ENCODE peak calls at places on chromosomes 13 and 19, in seven cellular contexts. I is endodermal cell; L is activated T-cell treated with anti-CD3 and anti-CD28 coated beads, Interleukin-2, amount 50 U/mL, for 48 hours; J is type B pancreatic cell; D is left ventricle myocardium superior; H is HEK293T; Y is activated naive CD4-positive, alpha-beta T cell. Q is an unnamed sample.

GRCh38 chr13:88257706-88258105 is 586.5 kb downstream of the SLITRK5 start:
- DNase-seq in J (no peak), I (no peak), D (no peak), L (no peak), Y (no peak), H (no peak), Q (no peak)

GRCh38 chr13:106535552-106536243 is at the start of gene EFNB2:
- DNase-seq in L (peak), D (peak), J (peak), I (peak), Y (peak), H (peak), Q (peak)

GRCh38 chr19:3315676-3315973 is 50.8 kb upstream of the NFIC start:
- DNase-seq in J (no peak), H (no peak), L (no peak), Y (no peak), D (no peak), I (no peak), Q (no peak)

GRCh38 chr19:1299822-1300221 is 14.1 kb downstream of the EFNA2 start:
- DNase-seq in L (no peak), I (no peak), D (no peak), J (no peak), Y (no peak), H (no peak), Q (no peak)

GRCh38 chr19:30593975-30594925 is 222.1 kb downstream of the ZNF536 start:
- DNase-seq in I (no peak), L (no peak), H (no peak), Y (no peak), J (no peak), D (no peak), Q (no peak)

GRCh38 chr19:13463296-13463695 is 43.0 kb downstream of the CACNA1A start:
- DNase-seq in J (no peak), L (peak), Y (no peak), D (peak), H (peak), I (peak), Q (no peak)

GRCh38 chr19:51368366-51369282 is at the start of gene CLDND2:
- DNase-seq in H (no peak), L (peak), D (no peak), J (no peak), I (peak), Y (no peak), Q (no peak)

GRCh38 chr19:50507376-50507775 is 3.6 kb downstream of the JOSD2 start:
- DNase-seq in Y (no peak), I (no peak), L (no peak), H (no peak), D (peak), J (no peak), Q (no peak)

GRCh38 chr13:50425772-50426171 is 410.5 kb downstream of the KCNRG start:
- DNase-seq in J (no peak), H (no peak), Y (no peak), D (no peak), L (no peak), I (no peak), Q (no peak)

GRCh38 chr19:24074720-24075119 is 12.3 kb upstream of the ZNF254 start:
- DNase-seq in D (no peak), J (no peak), Y (no peak), I (no peak), L (no peak), H (no peak), Q (no peak)

GRCh38 chr19:56211718-56212117 is 9.6 kb downstream of the ZSCAN5C start:
- DNase-seq in Y (no peak), J (no peak), L (no peak), I (no peak), H (no peak), D (no peak), Q (no peak)

GRCh38 chr13:33199282-33199850 is 86.2 kb downstream of the STARD13 start:
- DNase-seq in J (no peak), Y (no peak), I (no peak), H (no peak), L (no peak), D (no peak), Q (no peak)

GRCh38 chr13:40220299-40220935 is 446.0 kb downstream of the FOXO1 start:
- DNase-seq in H (no peak), J (no peak), D (no peak), Y (no peak), I (peak), L (peak), Q (no peak)

GRCh38 chr13:114148521-114148855 is 16.1 kb upstream of the RASA3 start:
- DNase-seq in Y (peak), H (no peak), L (peak), I (no peak), D (no peak), J (no peak), Q (no peak)

GRCh38 chr13:113901231-113901630 is 37.4 kb upstream of the GAS6 start:
- DNase-seq in L (no peak), J (peak), Y (no peak), I (peak), H (no peak), D (peak), Q (no peak)

GRCh38 chr13:110799246-110800236 is 86.0 kb downstream of the ING1 start:
- DNase-seq in J (no peak), I (no peak), L (no peak), Y (no peak), H (no peak), D (peak), Q (no peak)

GRCh38 chr19:55526216-55527196 is 10.4 kb downstream of the SBK2 start:
- DNase-seq in L (no peak), Y (peak), I (peak), J (no peak), H (no peak), D (peak), Q (peak)

GRCh38 chr19:57434386-57435061 is 601 bp upstream of the ZNF749 start:
- DNase-seq in I (peak), H (no peak), L (no peak), J (no peak), D (no peak), Y (no peak), Q (no peak)

GRCh38 chr19:41426952-41427646 is at the start of gene B3GNT8:
- DNase-seq in I (peak), J (peak), L (peak), H (peak), Y (peak), D (peak), Q (peak)

GRCh38 chr19:33384983-33385382 is 11.5 kb downstream of the CEBPG start:
- DNase-seq in I (no peak), D (no peak), L (no peak), Y (no peak), H (no peak), J (no peak), Q (no peak)

GRCh38 chr13:84076280-84076679 is 194.0 kb upstream of the SLITRK1 start:
- DNase-seq in H (no peak), J (no peak), L (no peak), I (no peak), D (no peak), Y (no peak), Q (no peak)

GRCh38 chr13:101673360-101674105 is 221.1 kb downstream of the ITGBL1 start:
- DNase-seq in H (no peak), I (no peak), L (no peak), Y (no peak), J (no peak), D (no peak), Q (no peak)

GRCh38 chr19:9159891-9160290 is 18.9 kb upstream of the OR7D2 start:
- DNase-seq in L (no peak), H (no peak), J (no peak), D (no peak), Y (no peak), I (no peak), Q (no peak)

GRCh38 chr13:88526186-88526852 is 855.1 kb downstream of the SLITRK5 start:
- DNase-seq in I (no peak), Y (no peak), J (no peak), L (no peak), D (no peak), H (no peak), Q (no peak)

GRCh38 chr13:112207124-112207523 is 140.2 kb downstream of the SOX1 start:
- DNase-seq in L (no peak), Y (no peak), J (no peak), D (no peak), I (no peak), H (no peak), Q (no peak)

Q was measured in left ventricle myocardium inferior.